ENCODE peak calls at places on chromosomes 4 and X, in five cellular contexts. Y is A549, N is body of pancreas, G is hepatocyte, V is cardiac fibroblast. M is an unnamed sample.

GRCh38 chr4:137692205-137692604 is 159.9 kb upstream of the PCDH18 start:
- DNase-seq in Y (no peak), N (no peak), G (no peak), V (no peak), M (peak; percentile 22)

GRCh38 chr4:154354883-154355282 is 136.7 kb downstream of the DCHS2 start:
- DNase-seq in Y (no peak), N (no peak), G (no peak), V (no peak), M (no peak)

GRCh38 chrX:136049608-136050007 is 64.4 kb downstream of the SLC9A6 start:
- DNase-seq in Y (no peak), N (no peak), G (no peak), V (no peak), M (no peak)

GRCh38 chr4:48311896-48312295 is 29.4 kb upstream of the SLAIN2 start:
- DNase-seq in Y (no peak), N (no peak), G (no peak), V (no peak), M (no peak)

GRCh38 chr4:53537606-53538005 is 53.7 kb downstream of the LNX1 start:
- DNase-seq in Y (no peak), N (no peak), G (no peak), V (no peak), M (no peak)

GRCh38 chrX:29042341-29042740 is 455.1 kb downstream of the IL1RAPL1 start:
- DNase-seq in Y (no peak), N (no peak), G (no peak), V (no peak), M (no peak)

GRCh38 chrX:17390325-17390992 is 15.5 kb downstream of the NHS start:
- DNase-seq in Y (no peak), N (no peak), G (no peak), V (no peak), M (no peak)

GRCh38 chr4:34732170-34732569 is 1512.1 kb downstream of the ARAP2 start:
- DNase-seq in Y (no peak), N (no peak), G (no peak), V (peak; percentile 2), M (no peak)

GRCh38 chr4:8269535-8270417 is at the start of gene HTRA3:
- DNase-seq in Y (no peak), N (no peak), G (peak; percentile 68), V (peak; percentile 77), M (no peak)

GRCh38 chr4:102299708-102300107 is 45.6 kb downstream of the SLC39A8 start:
- DNase-seq in Y (peak; percentile 8), N (peak; percentile 3), G (peak; percentile 73), V (peak; percentile 74), M (peak; percentile 27)

GRCh38 chrX:105876658-105877057 is 54.3 kb downstream of the NRK start:
- DNase-seq in Y (no peak), N (no peak), G (peak; percentile 12), V (peak; percentile 7), M (no peak)

GRCh38 chrX:40062525-40063193 is 35.1 kb downstream of the BCOR start:
- DNase-seq in Y (no peak), N (no peak), G (peak; percentile 67), V (no peak), M (no peak)

GRCh38 chr4:7967501-7968261 is 28.0 kb upstream of the AFAP1 start:
- DNase-seq in Y (no peak), N (no peak), G (no peak), V (peak; percentile 61), M (no peak)

GRCh38 chr4:25234390-25235367 is 846 bp downstream of the PI4K2B start:
- DNase-seq in Y (peak; percentile 49), N (peak; percentile 71), G (peak; percentile 83), V (peak; percentile 87), M (peak; percentile 44)

GRCh38 chrX:147912093-147912801 is 528 bp downstream of the FMR1 start:
- DNase-seq in Y (peak; percentile 22), N (peak; percentile 30), G (peak; percentile 35), V (peak; percentile 40), M (no peak)

GRCh38 chr4:25915359-25915716 is 1.3 kb downstream of the SMIM20 start:
- DNase-seq in Y (no peak), N (peak; percentile 27), G (no peak), V (peak; percentile 80), M (no peak)

GRCh38 chrX:118579417-118579816 is 83.8 kb downstream of the DOCK11 start:
- DNase-seq in Y (no peak), N (no peak), G (no peak), V (no peak), M (no peak)

GRCh38 chrX:26783512-26784225 is 567.7 kb downstream of the MAGEB5 start:
- DNase-seq in Y (no peak), N (peak; percentile 36), G (peak; percentile 50), V (peak; percentile 42), M (no peak)

GRCh38 chrX:10884246-10884645 is 226.9 kb upstream of the HCCS start:
- DNase-seq in Y (no peak), N (no peak), G (no peak), V (peak; percentile 43), M (no peak)

GRCh38 chr4:76705497-76705896 is 192.4 kb downstream of the SOWAHB start:
- DNase-seq in Y (no peak), N (no peak), G (no peak), V (peak; percentile 37), M (no peak)

DNA sequence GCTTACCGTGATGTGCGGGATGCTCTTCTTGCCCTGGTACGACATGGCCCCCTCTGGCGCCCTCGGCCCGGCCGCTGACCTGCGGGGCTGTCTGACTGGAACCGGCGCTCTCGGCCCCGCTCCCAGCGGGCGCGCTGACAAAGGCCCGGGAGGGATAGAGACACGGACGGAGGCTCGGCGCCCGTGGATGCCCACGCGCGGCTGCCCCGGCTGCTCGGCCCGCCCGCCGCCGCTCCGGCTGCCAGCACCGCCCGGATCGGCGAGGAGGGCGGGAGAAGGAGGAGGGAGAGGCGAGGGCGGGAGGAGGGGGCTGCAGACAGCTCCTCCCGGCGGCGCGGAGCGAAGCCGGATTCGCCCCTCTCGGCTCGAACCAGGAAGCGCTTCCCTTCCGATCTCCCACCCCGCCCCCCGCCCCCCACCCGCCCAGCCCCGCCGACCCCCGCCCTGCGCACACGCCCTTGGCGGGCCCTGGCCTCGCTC is 4.6 kb downstream of the CRMP1 start:
- DNase-seq in Y (no peak), N (no peak), G (peak; percentile 68), V (no peak), M (no peak)
- H3K4me3 ChIP-seq in Y (peak overlapping the region; percentile 49), N (no peak overlapping the region), G (peak overlapping the region; percentile 67), V (no peak overlapping the region), M (no peak overlapping the region)

GRCh38 chr4:173857828-173858227 is 327.8 kb upstream of the HAND2 start:
- DNase-seq in Y (no peak), N (no peak), G (no peak), V (no peak), M (no peak)
- TF ChIP-seq CTCF in Y (no peak), N (no peak), G (no peak), V (no peak), M (no peak)

DNA sequence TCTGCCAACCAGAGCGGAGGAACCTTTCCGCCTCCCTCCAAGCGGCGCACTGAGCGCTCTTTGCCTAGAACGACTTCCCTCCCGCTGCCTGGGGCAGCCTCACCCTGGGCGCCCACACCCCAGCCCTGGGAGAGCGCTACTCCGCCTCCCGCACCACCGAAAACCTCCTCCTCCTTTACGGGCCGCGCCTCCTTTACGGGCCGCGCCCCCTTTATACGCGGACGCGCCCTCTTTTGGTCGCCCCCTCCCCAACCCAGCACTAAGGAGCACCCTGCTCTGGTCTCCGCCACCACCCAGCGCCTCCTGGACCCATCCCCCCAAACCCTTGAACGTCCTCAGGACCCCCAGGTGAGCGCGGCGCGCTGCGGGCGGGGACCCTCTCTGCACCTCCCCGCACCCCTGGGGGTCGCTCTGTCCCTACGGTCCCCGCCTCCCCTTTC is 586 bp upstream of the NSG1 start:
- DNase-seq in Y (no peak), N (no peak), G (peak; percentile 22), V (peak; percentile 32), M (no peak)
- H3K4me3 ChIP-seq in Y (peak overlapping the region; percentile 53), N (no peak overlapping the region), G (peak overlapping the region; percentile 75), V (peak overlapping the region; percentile 54), M (peak overlapping the region; percentile 33)

GRCh38 chrX:150049647-150050046 is 111.4 kb upstream of the EOLA2 start:
- DNase-seq in Y (no peak), N (no peak), G (no peak), V (peak; percentile 41), M (no peak)

GRCh38 chrX:150051096-150051495 is 112.8 kb upstream of the EOLA2 start:
- DNase-seq in Y (no peak), N (no peak), G (no peak), V (no peak), M (no peak)

GRCh38 chrX:150047818-150048217 is 109.5 kb upstream of the EOLA2 start:
- DNase-seq in Y (no peak), N (no peak), G (no peak), V (no peak), M (no peak)

GRCh38 chrX:150052226-150052625 is 113.9 kb upstream of the EOLA2 start:
- DNase-seq in Y (no peak), N (no peak), G (no peak), V (no peak), M (no peak)

GRCh38 chrX:150050387-150050786 is 112.1 kb upstream of the EOLA2 start:
- DNase-seq in Y (no peak), N (no peak), G (no peak), V (no peak), M (no peak)
- TF ChIP-seq CTCF in Y (no peak), N (no peak), G (no peak), V (no peak), M (no peak)

GRCh38 chr4:98262431-98262830 is 1.2 kb downstream of the RAP1GDS1 start:
- DNase-seq in Y (no peak), N (peak; percentile 59), G (no peak), V (peak; percentile 3), M (no peak)
- H3K4me3 ChIP-seq in Y (peak overlapping the region; percentile 86), N (peak overlapping the region; percentile 59), G (peak overlapping the region; percentile 86), V (peak overlapping the region; percentile 82), M (peak overlapping the region; percentile 73)

GRCh38 chr4:94595013-94595412 is 143.3 kb downstream of the PDLIM5 start:
- DNase-seq in Y (no peak), N (no peak), G (no peak), V (no peak), M (no peak)

GRCh38 chr4:94598758-94599157 is 147.0 kb downstream of the PDLIM5 start:
- DNase-seq in Y (no peak), N (no peak), G (no peak), V (no peak), M (no peak)

GRCh38 chr4:94591289-94591688 is 139.5 kb downstream of the PDLIM5 start:
- DNase-seq in Y (no peak), N (no peak), G (no peak), V (no peak), M (no peak)

GRCh38 chr4:94590493-94590892 is 138.8 kb downstream of the PDLIM5 start:
- DNase-seq in Y (no peak), N (no peak), G (no peak), V (peak; percentile 60), M (no peak)

GRCh38 chr4:94595880-94596483 is 144.2 kb downstream of the PDLIM5 start:
- DNase-seq in Y (peak; percentile 24), N (no peak), G (peak; percentile 55), V (peak; percentile 79), M (no peak)
- TF ChIP-seq CTCF in Y (peak; percentile 74), N (peak; percentile 85), G (peak; percentile 76), V (peak; percentile 38), M (peak; percentile 42)

GRCh38 chr4:85147481-85148076 is 181.1 kb upstream of the WDFY3 start:
- DNase-seq in Y (peak; percentile 13), N (peak; percentile 81), G (peak; percentile 81), V (peak; percentile 86), M (no peak)
- H3K4me3 ChIP-seq in Y (no peak overlapping the region), N (no peak overlapping the region), G (no peak overlapping the region), V (no peak overlapping the region), M (no peak overlapping the region)

GRCh38 chrX:113275769-113276168 is 435.1 kb upstream of the AMOT start:
- DNase-seq in Y (no peak), N (no peak), G (no peak), V (no peak), M (no peak)
- TF ChIP-seq CTCF in Y (no peak), N (no peak), G (no peak), V (no peak), M (no peak)